ENCODE peak calls at places on chromosomes 11 and 22, in five cellular contexts. L, C, N, F and Y are unnamed samples. For H3K27me3, the result is how much of the 10 kb centered on the place peaks cover.

GRCh38 chr11:34620820-34621792 is at the start of gene EHF:
- DNase-seq in L (peak), C (no peak), N (no peak), F (no peak), Y (no peak)

GRCh38 chr11:71252782-71253730 is 679 bp upstream of the SHANK2 start:
- DNase-seq in L (peak), C (peak), N (no peak), F (no peak), Y (peak)

GRCh38 chr11:34960277-34960676 is 43.9 kb downstream of the PDHX start:
- DNase-seq in L (no peak), C (no peak), N (no peak), F (peak), Y (no peak)

GRCh38 chr22:42388130-42388797 is 43.9 kb downstream of the NFAM1 start:
- DNase-seq in L (no peak), C (no peak), N (no peak), F (no peak), Y (no peak)

GRCh38 chr11:41201156-41201555 is 258.3 kb downstream of the LRRC4C start:
- DNase-seq in L (no peak), C (no peak), N (no peak), F (no peak), Y (no peak)

GRCh38 chr11:35042265-35042664 is 96.7 kb upstream of the CD44 start:
- DNase-seq in L (no peak), C (no peak), N (no peak), F (no peak), Y (no peak)

GRCh38 chr22:27919222-27919942 is at the start of gene PITPNB:
- DNase-seq in L (peak), C (peak), N (peak), F (peak), Y (peak)

GRCh38 chr22:46138058-46138797 is 12.1 kb upstream of the PPARA start:
- DNase-seq in L (no peak), C (no peak), N (no peak), F (peak), Y (no peak)

GRCh38 chr22:37126882-37127281 is 17.4 kb upstream of the TMPRSS6 start:
- DNase-seq in L (no peak), C (no peak), N (no peak), F (no peak), Y (no peak)

GRCh38 chr22:31271485-31271884 is 20.8 kb downstream of the PIK3IP1 start:
- DNase-seq in L (no peak), C (no peak), N (no peak), F (no peak), Y (no peak)

GRCh38 chr11:7252683-7253213 is 1.0 kb downstream of the SYT9 start:
- DNase-seq in L (no peak), C (peak), N (no peak), F (peak), Y (no peak)

GRCh38 chr22:38243007-38243775 is 29.6 kb downstream of the TMEM184B start:
- DNase-seq in L (peak), C (no peak), N (no peak), F (no peak), Y (peak)
- H3K27ac ChIP-seq in L (peak), C (peak), N (peak), F (peak), Y (peak)

DNA sequence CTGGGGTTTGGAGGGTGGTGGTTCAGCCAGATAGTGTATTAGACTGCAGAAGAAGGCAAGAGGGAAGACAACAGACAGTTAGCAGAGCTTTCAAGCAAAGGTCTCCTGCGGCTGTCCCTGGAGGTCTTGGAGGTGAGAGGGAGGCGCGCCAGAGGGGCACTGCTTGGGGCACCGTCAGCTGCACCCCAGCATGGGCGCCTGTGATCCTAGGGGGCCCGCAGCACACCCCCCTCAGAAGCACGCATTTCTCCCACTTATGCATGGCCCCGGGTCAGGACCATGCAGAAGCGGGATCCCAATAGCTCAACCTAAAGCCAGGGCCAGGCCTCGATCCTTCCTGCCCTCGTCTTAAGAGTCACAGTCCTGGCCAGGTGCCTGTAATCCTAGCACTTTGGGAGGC is 26.5 kb downstream of the FGF4 start:
- DNase-seq in L (no peak), C (no peak), N (no peak), F (no peak), Y (no peak)
- H3K27me3 ChIP-seq in L (under half), C (under half), N (under half), F (under half), Y (under half)

GRCh38 chr11:1305063-1305495 is 4.4 kb downstream of the TOLLIP start:
- DNase-seq in L (no peak), C (no peak), N (no peak), F (no peak), Y (peak)

GRCh38 chr11:1303973-1304372 is 5.5 kb downstream of the TOLLIP start:
- DNase-seq in L (peak), C (peak), N (peak), F (peak), Y (peak)

GRCh38 chr11:1305558-1306056 is 3.8 kb downstream of the TOLLIP start:
- DNase-seq in L (no peak), C (no peak), N (no peak), F (no peak), Y (peak)

GRCh38 chr11:1303196-1303821 is 6.1 kb downstream of the TOLLIP start:
- DNase-seq in L (peak), C (peak), N (no peak), F (peak), Y (peak)

DNA sequence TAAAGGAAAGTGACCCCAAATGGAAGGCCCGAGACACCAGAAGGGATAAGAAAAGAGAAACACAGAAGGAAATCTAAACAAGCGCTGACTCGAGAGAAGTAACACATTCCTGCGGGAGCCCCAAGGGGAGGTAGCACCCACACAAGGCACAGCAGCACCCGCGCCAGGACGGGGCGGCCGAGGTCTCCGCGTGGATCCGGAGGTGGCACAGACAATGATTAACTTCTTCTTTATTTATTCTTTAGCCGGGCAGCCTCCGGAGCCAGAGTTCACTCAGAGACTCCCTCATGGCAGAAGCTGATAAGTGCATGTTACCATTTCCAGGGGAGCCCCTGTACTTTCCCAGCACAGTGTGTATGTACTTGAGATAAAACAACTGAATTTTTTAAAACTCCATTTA is 5.1 kb downstream of the TOLLIP start:
- DNase-seq in L (peak), C (no peak), N (no peak), F (no peak), Y (peak)
- H3K27ac ChIP-seq in L (peak), C (peak), N (peak), F (no peak), Y (peak)

GRCh38 chr11:10295056-10295901 is 1.3 kb upstream of the SBF2 start:
- DNase-seq in L (no peak), C (no peak), N (no peak), F (no peak), Y (no peak)

GRCh38 chr11:10294289-10294953 is 402 bp upstream of the SBF2 start:
- DNase-seq in L (peak), C (peak), N (peak), F (peak), Y (no peak)

GRCh38 chr11:10289765-10290420 is 4.1 kb downstream of the SBF2 start:
- DNase-seq in L (no peak), C (no peak), N (no peak), F (no peak), Y (no peak)

GRCh38 chr11:10288881-10289764 is 4.9 kb downstream of the SBF2 start:
- DNase-seq in L (no peak), C (no peak), N (no peak), F (peak), Y (no peak)

GRCh38 chr11:10293423-10294288 is at the start of gene SBF2:
- DNase-seq in L (peak), C (peak), N (peak), F (peak), Y (peak)
- H3K27me3 ChIP-seq in L (under half), C (under half), N (under half), F (under half), Y (under half)

GRCh38 chr11:130145328-130145812 is 14.2 kb upstream of the ST14 start:
- DNase-seq in L (peak), C (no peak), N (no peak), F (no peak), Y (no peak)
- H3K27ac ChIP-seq in L (peak), C (peak), N (peak), F (peak), Y (peak)

GRCh38 chr22:49398115-49398514 is 429.6 kb downstream of the BRD1 start:
- DNase-seq in L (no peak), C (peak), N (no peak), F (no peak), Y (no peak)

GRCh38 chr22:49396817-49397216 is 430.9 kb downstream of the BRD1 start:
- DNase-seq in L (no peak), C (peak), N (no peak), F (no peak), Y (no peak)

GRCh38 chr22:49400866-49401598 is 426.6 kb downstream of the BRD1 start:
- DNase-seq in L (no peak), C (peak), N (no peak), F (no peak), Y (peak)

GRCh38 chr22:49400136-49400865 is 427.4 kb downstream of the BRD1 start:
- DNase-seq in L (no peak), C (peak), N (no peak), F (no peak), Y (no peak)

GRCh38 chr22:49398646-49399045 is 429.0 kb downstream of the BRD1 start:
- DNase-seq in L (no peak), C (no peak), N (no peak), F (no peak), Y (peak)
- H3K27me3 ChIP-seq in L (under half), C (under half), N (under half), F (under half), Y (under half)